ENCODE peak calls at places on chromosomes 11 and 22, in six cellular contexts. One of them, this sample, is unnamed.

GRCh38 chr22:23812378-23812777 is 25.6 kb downstream of the SMARCB1 start:
- DNase-seq in IMR-90: no peak
- DNase-seq in D721Med: no peak
- DNase-seq in lower lobe of right lung: no peak
- DNase-seq in neural progenitor cell: no peak
- DNase-seq in colonic mucosa: no peak
- DNase-seq in this sample: no peak

GRCh38 chr11:77993902-77994301 is 566 bp downstream of the INTS4 start:
- DNase-seq in IMR-90: no peak
- DNase-seq in neural progenitor cell: peak; percentile 27
- DNase-seq in lower lobe of right lung: no peak
- DNase-seq in colonic mucosa: no peak
- DNase-seq in D721Med: no peak
- DNase-seq in this sample: no peak

GRCh38 chr22:29343313-29343805 is 27.9 kb upstream of the RASL10A start:
- DNase-seq in D721Med: peak; percentile 61
- DNase-seq in IMR-90: peak; percentile 40
- DNase-seq in neural progenitor cell: peak; percentile 18
- DNase-seq in colonic mucosa: no peak
- DNase-seq in lower lobe of right lung: peak; percentile 75
- DNase-seq in this sample: no peak

GRCh38 chr11:44989831-44990566 is 39.3 kb upstream of the TP53I11 start:
- DNase-seq in D721Med: no peak
- DNase-seq in lower lobe of right lung: no peak
- DNase-seq in colonic mucosa: no peak
- DNase-seq in neural progenitor cell: no peak
- DNase-seq in IMR-90: no peak
- DNase-seq in this sample: no peak

GRCh38 chr22:18997306-18997924 is 61.3 kb upstream of the PRODH start:
- DNase-seq in neural progenitor cell: no peak
- DNase-seq in IMR-90: no peak
- DNase-seq in colonic mucosa: no peak
- DNase-seq in lower lobe of right lung: no peak
- DNase-seq in D721Med: no peak
- DNase-seq in this sample: no peak

GRCh38 chr11:117823941-117824420 is 563 bp downstream of the FXYD2 start:
- DNase-seq in D721Med: no peak
- DNase-seq in IMR-90: no peak
- DNase-seq in colonic mucosa: peak; percentile 49
- DNase-seq in lower lobe of right lung: peak; percentile 57
- DNase-seq in neural progenitor cell: no peak
- DNase-seq in this sample: no peak

GRCh38 chr11:129117595-129118350 is 74.4 kb downstream of the ARHGAP32 start:
- DNase-seq in neural progenitor cell: peak; percentile 72
- DNase-seq in lower lobe of right lung: no peak
- DNase-seq in D721Med: no peak
- DNase-seq in IMR-90: peak; percentile 82
- DNase-seq in colonic mucosa: peak; percentile 71
- DNase-seq in this sample: no peak

GRCh38 chr22:49201046-49201970 is 626.4 kb downstream of the BRD1 start:
- DNase-seq in D721Med: no peak
- DNase-seq in IMR-90: no peak
- DNase-seq in neural progenitor cell: no peak
- DNase-seq in colonic mucosa: no peak
- DNase-seq in lower lobe of right lung: peak; percentile 32
- DNase-seq in this sample: peak; percentile 23

GRCh38 chr11:611001-611996 is 4.5 kb downstream of the IRF7 start:
- DNase-seq in IMR-90: no peak
- DNase-seq in neural progenitor cell: no peak
- DNase-seq in lower lobe of right lung: no peak
- DNase-seq in D721Med: no peak
- DNase-seq in colonic mucosa: no peak
- DNase-seq in this sample: peak; percentile 43

GRCh38 chr11:130999086-130999485 is 82.8 kb upstream of the SNX19 start:
- DNase-seq in neural progenitor cell: no peak
- DNase-seq in lower lobe of right lung: no peak
- DNase-seq in IMR-90: peak; percentile 58
- DNase-seq in D721Med: no peak
- DNase-seq in colonic mucosa: no peak
- DNase-seq in this sample: no peak

GRCh38 chr11:79342686-79343085 is 98.1 kb downstream of the TENM4 start:
- DNase-seq in lower lobe of right lung: no peak
- DNase-seq in IMR-90: no peak
- DNase-seq in D721Med: no peak
- DNase-seq in neural progenitor cell: no peak
- DNase-seq in colonic mucosa: no peak
- DNase-seq in this sample: no peak

GRCh38 chr22:28773461-28773867 is 969 bp downstream of the CCDC117 start:
- DNase-seq in lower lobe of right lung: no peak
- DNase-seq in neural progenitor cell: no peak
- DNase-seq in IMR-90: peak; percentile 69
- DNase-seq in D721Med: no peak
- DNase-seq in colonic mucosa: no peak
- DNase-seq in this sample: no peak

GRCh38 chr11:6303657-6304056 is 16.6 kb downstream of the CAVIN3 start:
- DNase-seq in D721Med: no peak
- DNase-seq in IMR-90: no peak
- DNase-seq in colonic mucosa: no peak
- DNase-seq in neural progenitor cell: peak; percentile 93
- DNase-seq in lower lobe of right lung: no peak
- DNase-seq in this sample: no peak

GRCh38 chr11:86740628-86741488 is 59.5 kb upstream of the PRSS23 start:
- DNase-seq in colonic mucosa: peak; percentile 31
- DNase-seq in lower lobe of right lung: no peak
- DNase-seq in D721Med: no peak
- DNase-seq in IMR-90: peak; percentile 98
- DNase-seq in neural progenitor cell: peak; percentile 11
- DNase-seq in this sample: peak; percentile 61

GRCh38 chr11:8339592-8340022 is 75.9 kb upstream of the LMO1 start:
- DNase-seq in neural progenitor cell: no peak
- DNase-seq in D721Med: no peak
- DNase-seq in lower lobe of right lung: no peak
- DNase-seq in colonic mucosa: no peak
- DNase-seq in IMR-90: no peak
- DNase-seq in this sample: no peak

GRCh38 chr11:107830915-107831540 is 27.6 kb downstream of the SLC35F2 start:
- DNase-seq in colonic mucosa: no peak
- DNase-seq in IMR-90: no peak
- DNase-seq in neural progenitor cell: no peak
- DNase-seq in D721Med: no peak
- DNase-seq in lower lobe of right lung: no peak
- DNase-seq in this sample: no peak

DNA sequence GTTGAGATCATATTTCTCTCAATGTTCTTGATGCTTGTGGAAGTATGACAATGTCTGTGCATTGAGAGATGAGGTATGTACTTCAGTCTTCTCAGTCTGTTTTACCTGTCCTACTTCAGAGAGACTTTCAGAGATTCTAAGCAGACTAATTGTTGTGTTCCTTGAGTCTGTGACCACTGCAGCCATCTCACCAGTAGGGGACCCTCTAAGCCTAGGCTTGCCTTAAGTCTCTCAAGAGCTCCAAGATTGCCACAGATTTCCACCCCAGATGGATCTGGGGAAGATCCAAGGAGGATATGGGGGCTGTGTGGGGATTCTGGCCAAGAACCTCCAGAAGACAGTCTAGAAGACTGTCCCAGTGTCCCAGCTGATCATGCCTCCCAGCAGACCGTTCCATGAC is 179.9 kb upstream of the PLET1 start:
- DNase-seq in IMR-90: no peak
- DNase-seq in neural progenitor cell: peak; percentile 78
- DNase-seq in colonic mucosa: no peak
- DNase-seq in lower lobe of right lung: no peak
- DNase-seq in D721Med: no peak
- DNase-seq in this sample: no peak
- TF ChIP-seq CTCF in IMR-90: no peak
- TF ChIP-seq CTCF in neural progenitor cell: peak; percentile 84
- TF ChIP-seq CTCF in colonic mucosa: no peak
- TF ChIP-seq CTCF in lower lobe of right lung: no peak
- TF ChIP-seq CTCF in D721Med: peak; percentile 17
- TF ChIP-seq CTCF in this sample: no peak

GRCh38 chr11:43933608-43934358 is 8.7 kb upstream of the C11orf96 start:
- DNase-seq in lower lobe of right lung: no peak
- DNase-seq in IMR-90: peak; percentile 48
- DNase-seq in D721Med: no peak
- DNase-seq in colonic mucosa: no peak
- DNase-seq in neural progenitor cell: peak; percentile 37
- DNase-seq in this sample: no peak
- TF ChIP-seq CTCF in lower lobe of right lung: no peak
- TF ChIP-seq CTCF in IMR-90: peak; percentile 9
- TF ChIP-seq CTCF in D721Med: no peak
- TF ChIP-seq CTCF in colonic mucosa: no peak
- TF ChIP-seq CTCF in neural progenitor cell: no peak
- TF ChIP-seq CTCF in this sample: no peak

DNA sequence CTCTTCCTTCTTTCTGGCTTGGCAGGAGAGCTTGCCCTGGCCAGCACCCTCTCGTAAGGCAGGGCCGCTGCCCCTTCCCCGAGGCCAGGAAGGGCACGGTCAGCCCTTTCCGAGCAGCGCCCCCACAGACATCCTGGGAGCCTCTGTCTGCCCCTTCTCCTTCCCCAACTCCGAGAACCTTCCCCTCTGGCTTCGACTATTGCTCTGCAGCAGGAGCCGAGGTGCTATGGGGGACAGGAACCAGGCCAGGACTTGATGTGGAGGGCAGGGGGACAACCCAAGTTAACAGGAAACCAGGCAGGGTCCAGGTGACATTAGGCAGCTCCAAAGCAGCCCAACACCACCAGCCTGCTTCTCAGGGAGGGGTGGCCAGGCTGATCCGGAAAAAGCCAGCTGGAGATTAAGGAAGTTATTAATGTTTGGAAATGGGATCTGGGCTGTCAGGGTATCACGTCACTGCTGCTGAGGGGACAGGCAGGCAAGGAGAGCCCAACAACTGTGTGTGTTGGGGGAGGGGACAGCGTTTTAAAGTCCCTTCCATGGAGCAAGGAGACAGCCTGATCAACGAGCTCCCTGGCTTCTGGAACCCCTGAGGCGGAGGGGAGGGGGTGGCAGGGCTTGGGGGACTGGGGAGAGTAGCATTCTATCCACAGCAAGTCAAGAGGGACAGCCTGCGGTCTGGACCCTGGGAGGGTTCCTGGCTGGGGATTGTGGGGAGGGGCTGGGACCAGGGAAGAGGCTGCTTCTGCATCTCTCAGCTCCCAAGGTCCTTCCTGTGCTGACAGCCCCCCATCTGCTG is 27.3 kb downstream of the SYT7 start:
- DNase-seq in D721Med: peak; percentile 69
- DNase-seq in neural progenitor cell: no peak
- DNase-seq in lower lobe of right lung: no peak
- DNase-seq in IMR-90: no peak
- DNase-seq in colonic mucosa: no peak
- DNase-seq in this sample: no peak
- TF ChIP-seq CTCF in D721Med: no peak
- TF ChIP-seq CTCF in neural progenitor cell: no peak
- TF ChIP-seq CTCF in lower lobe of right lung: no peak
- TF ChIP-seq CTCF in IMR-90: no peak
- TF ChIP-seq CTCF in colonic mucosa: no peak
- TF ChIP-seq CTCF in this sample: no peak

DNA sequence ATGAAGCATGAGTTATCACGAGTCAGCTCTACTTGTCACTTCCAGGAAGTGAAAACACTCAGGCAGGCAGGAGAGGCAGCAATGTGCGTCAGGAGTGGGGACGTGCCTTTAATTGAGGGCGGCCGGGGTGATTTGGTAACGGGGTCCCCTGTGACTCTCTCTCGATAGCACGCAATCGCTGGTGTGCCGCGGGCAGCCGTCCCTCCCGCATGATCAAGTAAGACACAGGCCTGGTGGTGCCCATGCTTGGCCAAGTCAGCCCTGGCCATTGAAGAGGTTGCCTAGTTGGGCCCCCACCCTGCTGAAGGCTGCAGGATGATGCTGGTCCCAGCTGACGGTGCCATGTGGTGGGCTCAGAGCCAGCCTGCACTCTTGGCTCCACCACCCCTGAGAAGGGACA is 29.7 kb downstream of the CACNG2 start:
- DNase-seq in neural progenitor cell: no peak
- DNase-seq in IMR-90: no peak
- DNase-seq in D721Med: no peak
- DNase-seq in lower lobe of right lung: no peak
- DNase-seq in colonic mucosa: no peak
- DNase-seq in this sample: no peak
- TF ChIP-seq CTCF in neural progenitor cell: no peak
- TF ChIP-seq CTCF in IMR-90: no peak
- TF ChIP-seq CTCF in D721Med: no peak
- TF ChIP-seq CTCF in lower lobe of right lung: no peak
- TF ChIP-seq CTCF in colonic mucosa: no peak
- TF ChIP-seq CTCF in this sample: no peak

GRCh38 chr11:12981879-12982531 is 27.1 kb upstream of the RASSF10 start:
- DNase-seq in lower lobe of right lung: no peak
- DNase-seq in neural progenitor cell: no peak
- DNase-seq in D721Med: no peak
- DNase-seq in IMR-90: peak; percentile 4
- DNase-seq in colonic mucosa: no peak
- DNase-seq in this sample: no peak
- TF ChIP-seq CTCF in lower lobe of right lung: no peak
- TF ChIP-seq CTCF in neural progenitor cell: no peak
- TF ChIP-seq CTCF in D721Med: no peak
- TF ChIP-seq CTCF in IMR-90: no peak
- TF ChIP-seq CTCF in colonic mucosa: no peak
- TF ChIP-seq CTCF in this sample: no peak

GRCh38 chr11:64989416-64989815 is 7.4 kb downstream of the BATF2 start:
- DNase-seq in lower lobe of right lung: no peak
- DNase-seq in D721Med: no peak
- DNase-seq in neural progenitor cell: no peak
- DNase-seq in colonic mucosa: no peak
- DNase-seq in IMR-90: no peak
- DNase-seq in this sample: no peak

GRCh38 chr11:64990222-64990918 is 6.4 kb downstream of the BATF2 start:
- DNase-seq in neural progenitor cell: no peak
- DNase-seq in D721Med: no peak
- DNase-seq in colonic mucosa: no peak
- DNase-seq in lower lobe of right lung: peak; percentile 58
- DNase-seq in IMR-90: no peak
- DNase-seq in this sample: no peak

GRCh38 chr11:64987998-64988854 is 8.5 kb downstream of the BATF2 start:
- DNase-seq in colonic mucosa: no peak
- DNase-seq in IMR-90: no peak
- DNase-seq in D721Med: no peak
- DNase-seq in lower lobe of right lung: no peak
- DNase-seq in neural progenitor cell: no peak
- DNase-seq in this sample: no peak
- TF ChIP-seq CTCF in colonic mucosa: no peak
- TF ChIP-seq CTCF in IMR-90: no peak
- TF ChIP-seq CTCF in D721Med: no peak
- TF ChIP-seq CTCF in lower lobe of right lung: no peak
- TF ChIP-seq CTCF in neural progenitor cell: no peak
- TF ChIP-seq CTCF in this sample: no peak

This sample was measured in CD14-positive monocyte.